ENCODE peak calls at places on chromosomes 13 and 19, in ten cellular contexts. I, X, M, Z, E, G, T, C, J and Q are unnamed samples.

GRCh38 chr13:57557979-57558529 is 73.5 kb upstream of the PCDH17 start:
- DNase-seq in I (no peak), X (no peak), M (no peak), Z (no peak), E (no peak), G (no peak), T (peak; percentile 59), C (no peak), J (no peak), Q (no peak)

GRCh38 chr19:44746946-44747738 is 1.4 kb upstream of the BCL3 start:
- DNase-seq in I (peak; percentile 84), X (peak; percentile 97), M (peak; percentile 92), Z (peak; percentile 96), E (peak; percentile 98), G (peak; percentile 92), T (peak; percentile 91), C (peak; percentile 89), J (peak; percentile 95), Q (peak; percentile 67)

GRCh38 chr13:48750588-48751383 is 97.1 kb downstream of the CYSLTR2 start:
- DNase-seq in I (peak; percentile 22), X (no peak), M (no peak), Z (peak; percentile 66), E (peak; percentile 80), G (peak; percentile 75), T (no peak), C (no peak), J (peak; percentile 69), Q (no peak)

GRCh38 chr13:46339035-46339666 is 47.9 kb downstream of the RUBCNL start:
- DNase-seq in I (no peak), X (peak; percentile 66), M (peak; percentile 51), Z (peak; percentile 67), E (peak; percentile 34), G (peak; percentile 63), T (no peak), C (no peak), J (no peak), Q (no peak)

GRCh38 chr13:76903544-76904162 is 17.4 kb upstream of the KCTD12 start:
- DNase-seq in I (peak; percentile 50), X (peak; percentile 62), M (peak; percentile 60), Z (peak; percentile 69), E (peak; percentile 42), G (peak; percentile 58), T (peak; percentile 78), C (peak; percentile 44), J (peak; percentile 23), Q (peak; percentile 58)

GRCh38 chr13:59962343-59962742 is 201.4 kb downstream of the DIAPH3 start:
- DNase-seq in I (no peak), X (no peak), M (no peak), Z (no peak), E (no peak), G (no peak), T (no peak), C (no peak), J (no peak), Q (no peak)

GRCh38 chr13:43686557-43686956 is 100.2 kb downstream of the ENOX1 start:
- DNase-seq in I (no peak), X (no peak), M (no peak), Z (no peak), E (peak; percentile 48), G (no peak), T (peak; percentile 65), C (no peak), J (no peak), Q (no peak)

GRCh38 chr13:60448907-60449510 is 52.0 kb downstream of the TDRD3 start:
- DNase-seq in I (no peak), X (no peak), M (no peak), Z (no peak), E (no peak), G (no peak), T (peak; percentile 64), C (peak; percentile 5), J (no peak), Q (no peak)

DNA sequence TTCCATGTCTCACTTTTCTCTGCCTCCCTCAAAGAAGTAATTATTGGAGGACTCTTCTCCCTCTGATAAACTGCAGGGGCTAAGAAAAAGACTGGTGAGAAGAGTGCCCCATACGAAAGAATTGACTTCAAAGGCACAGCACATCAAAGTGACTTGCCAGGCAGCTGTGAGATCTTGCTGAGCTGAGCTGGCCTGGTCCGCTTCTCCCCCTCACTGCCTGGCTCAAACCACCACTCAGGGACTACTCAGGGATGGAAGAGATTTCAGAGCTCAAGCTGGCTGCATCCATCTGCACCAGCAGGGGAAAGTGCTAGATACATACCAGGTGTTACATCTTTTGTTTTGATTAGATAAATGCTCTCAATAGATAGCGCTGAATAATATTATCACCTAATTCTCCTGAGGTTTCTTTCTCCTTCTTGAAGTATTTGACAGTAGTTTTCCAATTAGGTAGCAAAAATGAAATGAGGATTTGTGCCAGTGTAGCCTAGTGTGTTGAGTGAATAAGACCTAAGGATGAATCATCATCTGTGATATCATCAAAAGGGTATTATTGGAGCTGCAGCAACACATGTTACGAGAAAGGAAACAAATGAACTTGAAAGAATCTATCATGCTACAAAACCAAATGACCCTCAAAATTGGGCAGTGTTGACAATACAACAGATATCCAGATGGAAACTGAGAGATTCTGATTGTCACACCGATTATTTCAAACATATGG is 379.8 kb downstream of the TBC1D4 start:
- DNase-seq in I (no peak), X (no peak), M (no peak), Z (no peak), E (no peak), G (no peak), T (no peak), C (no peak), J (no peak), Q (no peak)
- TF ChIP-seq CTCF in I (no peak), X (no peak), M (no peak), Z (no peak), E (no peak), G (no peak), T (no peak), C (no peak), J (no peak), Q (no peak)

GRCh38 chr13:73079359-73079758 is 20.6 kb downstream of the KLF5 start:
- DNase-seq in I (no peak), X (no peak), M (no peak), Z (no peak), E (no peak), G (no peak), T (no peak), C (no peak), J (no peak), Q (no peak)

GRCh38 chr13:73082471-73082870 is 23.7 kb downstream of the KLF5 start:
- DNase-seq in I (no peak), X (no peak), M (no peak), Z (no peak), E (no peak), G (no peak), T (no peak), C (no peak), J (no peak), Q (no peak)

GRCh38 chr13:73077867-73078266 is 19.1 kb downstream of the KLF5 start:
- DNase-seq in I (no peak), X (no peak), M (no peak), Z (no peak), E (no peak), G (no peak), T (no peak), C (no peak), J (no peak), Q (no peak)

GRCh38 chr13:73076013-73076412 is 17.2 kb downstream of the KLF5 start:
- DNase-seq in I (no peak), X (no peak), M (no peak), Z (no peak), E (no peak), G (no peak), T (no peak), C (no peak), J (no peak), Q (no peak)

DNA sequence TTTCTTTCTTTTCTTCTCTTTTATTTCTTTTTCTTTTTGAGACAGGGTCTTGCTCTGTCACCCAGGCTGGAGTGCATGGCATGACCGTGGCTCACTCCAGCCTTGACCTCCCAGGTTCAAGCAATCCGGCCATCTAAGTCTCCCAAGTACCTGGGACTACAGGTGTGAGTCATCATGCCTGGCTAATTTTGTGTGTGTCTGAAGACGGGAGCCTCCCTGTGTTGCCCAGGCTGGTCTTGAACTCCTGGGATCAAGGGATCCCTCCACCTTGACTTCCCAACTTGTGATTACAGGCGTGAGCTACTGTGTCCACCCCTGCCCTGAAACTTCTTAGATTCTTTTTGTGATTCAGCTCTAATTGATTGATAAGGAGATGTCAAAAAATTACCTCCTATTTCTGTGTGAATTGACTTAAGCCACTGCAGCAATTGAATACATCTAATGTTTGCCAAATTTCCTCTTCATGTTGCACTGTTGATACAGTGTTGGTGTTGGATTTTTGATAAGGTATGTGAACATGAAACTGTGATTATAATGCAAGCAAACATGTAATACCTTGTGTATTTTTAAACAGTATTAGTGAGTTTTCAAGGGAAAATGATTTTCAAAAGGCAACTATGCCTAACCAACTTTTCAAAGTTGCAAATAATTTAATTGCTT is 22.6 kb downstream of the KLF5 start:
- DNase-seq in I (no peak), X (no peak), M (no peak), Z (no peak), E (no peak), G (no peak), T (no peak), C (no peak), J (no peak), Q (no peak)
- H3K27ac ChIP-seq in I (no peak overlapping the region), X (no peak overlapping the region), M (no peak overlapping the region), Z (no peak overlapping the region), E (no peak overlapping the region), G (peak overlapping the region; percentile 49), T (no peak overlapping the region), C (no peak overlapping the region), J (no peak overlapping the region), Q (no peak overlapping the region)

DNA sequence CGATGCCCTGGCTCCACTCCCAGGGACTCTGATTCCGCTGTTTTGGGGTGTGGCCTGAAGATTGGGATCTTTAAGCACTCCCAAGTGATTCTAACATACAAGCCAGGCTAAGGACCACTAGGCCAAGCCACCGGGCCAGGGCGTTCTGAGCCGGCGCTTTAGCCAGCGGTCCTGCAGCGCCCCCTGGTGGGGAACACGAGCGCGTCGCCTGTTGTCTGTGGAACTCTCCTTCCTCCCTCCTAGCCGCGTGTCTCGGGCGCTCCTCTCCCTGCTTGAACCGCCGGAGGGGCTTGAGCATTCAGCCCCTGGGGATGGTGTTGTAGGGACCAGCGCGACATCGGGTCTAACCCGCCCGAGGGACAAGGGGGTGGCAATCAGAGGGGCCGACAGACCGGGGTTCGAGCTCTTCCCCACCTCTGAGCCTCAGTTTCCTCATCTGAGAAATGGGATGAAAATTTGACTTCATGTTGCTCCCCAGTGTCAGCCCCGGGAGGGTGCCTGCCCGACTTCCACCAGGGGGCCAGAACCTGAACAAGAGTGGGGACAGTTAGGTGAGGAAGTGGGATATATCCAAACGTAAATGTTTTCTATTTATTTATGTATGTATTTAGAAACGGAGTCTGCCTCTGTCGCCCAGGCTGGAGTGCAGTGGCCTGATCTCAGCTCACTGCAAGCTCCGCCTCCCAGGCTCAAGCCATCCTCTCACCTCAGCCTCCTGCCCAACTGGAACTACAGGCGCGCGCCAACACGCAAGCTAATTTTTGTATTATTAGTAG is 18.0 kb upstream of the PNMA8B start:
- DNase-seq in I (peak; percentile 42), X (peak; percentile 76), M (peak; percentile 86), Z (peak; percentile 68), E (peak; percentile 80), G (peak; percentile 73), T (peak; percentile 86), C (peak; percentile 87), J (peak; percentile 75), Q (peak; percentile 80)
- TF ChIP-seq CTCF in I (peak; percentile 88), X (peak; percentile 92), M (peak; percentile 95), Z (peak; percentile 99), E (peak; percentile 99), G (peak; percentile 94), T (peak; percentile 97), C (peak; percentile 91), J (peak; percentile 97), Q (peak; percentile 64)

DNA sequence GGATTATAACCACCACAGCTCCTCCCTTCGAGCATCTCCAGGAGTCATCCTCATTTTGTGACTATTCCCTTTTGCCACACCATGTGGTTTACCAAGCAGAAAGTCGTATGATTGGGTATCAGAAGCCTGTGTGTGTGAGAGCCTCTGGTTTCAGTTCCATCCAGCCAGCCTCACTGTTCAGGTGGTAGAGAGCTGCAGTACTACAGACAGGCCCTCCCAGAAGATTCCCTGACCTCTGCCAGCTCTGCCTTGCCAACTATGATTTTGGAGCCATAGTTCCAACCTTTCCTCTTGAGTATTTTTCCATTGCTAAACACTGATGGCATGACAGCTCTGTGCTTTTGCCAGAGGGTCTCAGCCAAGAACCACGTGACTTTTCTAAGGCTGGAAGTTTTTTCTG is 82.5 kb downstream of the DHRS12 start:
- DNase-seq in I (no peak), X (no peak), M (no peak), Z (no peak), E (peak; percentile 54), G (peak; percentile 29), T (no peak), C (no peak), J (no peak), Q (no peak)
- H3K27ac ChIP-seq in I (no peak overlapping the region), X (no peak overlapping the region), M (no peak overlapping the region), Z (peak overlapping the region; percentile 46), E (peak overlapping the region; percentile 39), G (peak overlapping the region; percentile 27), T (no peak overlapping the region), C (no peak overlapping the region), J (no peak overlapping the region), Q (no peak overlapping the region)